ENCODE peak calls at places on chromosomes 4 and X, in five cellular contexts. One of them, this sample, is unnamed.
A peak's percentile ranks its signal among the peaks of the same experiment; 100 is the strongest.

GRCh38 chrX:136879001-136879667 is 1.4 kb downstream of the RBMX start:
- DNase-seq in body of pancreas: no peak
- DNase-seq in GM23338: no peak
- DNase-seq in lung: no peak
- DNase-seq in heart left ventricle: no peak
- DNase-seq in this sample: no peak

GRCh38 chrX:2691543-2692220 is 587 bp downstream of the CD99 start:
- DNase-seq in heart left ventricle: peak; percentile 84
- DNase-seq in GM23338: peak; percentile 39
- DNase-seq in body of pancreas: peak; percentile 48
- DNase-seq in lung: peak; percentile 56
- DNase-seq in this sample: peak; percentile 49

GRCh38 chr4:5959221-5959982 is 58.8 kb downstream of the C4orf50 start:
- DNase-seq in body of pancreas: no peak
- DNase-seq in GM23338: no peak
- DNase-seq in heart left ventricle: no peak
- DNase-seq in lung: no peak
- DNase-seq in this sample: no peak

GRCh38 chr4:184838249-184839074 is 12.7 kb upstream of the ACSL1 start:
- DNase-seq in body of pancreas: no peak
- DNase-seq in lung: no peak
- DNase-seq in heart left ventricle: no peak
- DNase-seq in GM23338: no peak
- DNase-seq in this sample: peak; percentile 90

GRCh38 chr4:152247271-152247975 is 288.5 kb downstream of the FBXW7 start:
- DNase-seq in lung: no peak
- DNase-seq in body of pancreas: no peak
- DNase-seq in GM23338: no peak
- DNase-seq in heart left ventricle: peak; percentile 33
- DNase-seq in this sample: no peak

GRCh38 chr4:53459548-53459947 is 82.1 kb downstream of the FIP1L1 start:
- DNase-seq in heart left ventricle: no peak
- DNase-seq in lung: peak; percentile 40
- DNase-seq in body of pancreas: no peak
- DNase-seq in GM23338: no peak
- DNase-seq in this sample: peak; percentile 59

GRCh38 chr4:27685947-27686346 is 825.3 kb downstream of the STIM2 start:
- DNase-seq in body of pancreas: no peak
- DNase-seq in heart left ventricle: no peak
- DNase-seq in GM23338: no peak
- DNase-seq in lung: no peak
- DNase-seq in this sample: no peak

GRCh38 chrX:114599305-114599704 is 15.4 kb downstream of the HTR2C start:
- DNase-seq in lung: no peak
- DNase-seq in body of pancreas: no peak
- DNase-seq in heart left ventricle: no peak
- DNase-seq in GM23338: no peak
- DNase-seq in this sample: no peak

GRCh38 chr4:39976141-39976944 is 1.4 kb downstream of the PDS5A start:
- DNase-seq in lung: peak; percentile 80
- DNase-seq in body of pancreas: peak; percentile 76
- DNase-seq in heart left ventricle: peak; percentile 78
- DNase-seq in GM23338: peak; percentile 95
- DNase-seq in this sample: peak; percentile 83

GRCh38 chr4:80918004-80918403 is 112.5 kb upstream of the BMP3 start:
- DNase-seq in GM23338: no peak
- DNase-seq in body of pancreas: no peak
- DNase-seq in heart left ventricle: no peak
- DNase-seq in lung: no peak
- DNase-seq in this sample: no peak

GRCh38 chr4:73653695-73654106 is 33.5 kb upstream of the RASSF6 start:
- DNase-seq in GM23338: peak; percentile 69
- DNase-seq in heart left ventricle: no peak
- DNase-seq in lung: no peak
- DNase-seq in body of pancreas: peak; percentile 81
- DNase-seq in this sample: no peak

GRCh38 chrX:23838953-23839352 is 56.0 kb downstream of the SAT1 start:
- DNase-seq in lung: no peak
- DNase-seq in heart left ventricle: no peak
- DNase-seq in body of pancreas: no peak
- DNase-seq in GM23338: no peak
- DNase-seq in this sample: no peak

GRCh38 chr4:183700407-183700806 is 41.3 kb downstream of the TRAPPC11 start:
- DNase-seq in GM23338: no peak
- DNase-seq in body of pancreas: no peak
- DNase-seq in heart left ventricle: no peak
- DNase-seq in lung: no peak
- DNase-seq in this sample: no peak

GRCh38 chr4:183702492-183702891 is 43.4 kb downstream of the TRAPPC11 start:
- DNase-seq in heart left ventricle: no peak
- DNase-seq in body of pancreas: no peak
- DNase-seq in lung: no peak
- DNase-seq in GM23338: no peak
- DNase-seq in this sample: no peak

GRCh38 chr4:183698909-183699308 is 39.8 kb downstream of the TRAPPC11 start:
- DNase-seq in GM23338: no peak
- DNase-seq in body of pancreas: no peak
- DNase-seq in heart left ventricle: no peak
- DNase-seq in lung: no peak
- DNase-seq in this sample: no peak
- H3K36me3 ChIP-seq in GM23338: peaks cover 58% of the 10 kb centered on the region
- H3K36me3 ChIP-seq in body of pancreas: peaks cover 5% of the 10 kb centered on the region
- H3K36me3 ChIP-seq in heart left ventricle: peaks cover 39% of the 10 kb centered on the region
- H3K36me3 ChIP-seq in lung: peaks cover 47% of the 10 kb centered on the region
- H3K36me3 ChIP-seq in this sample: peaks cover 3% of the 10 kb centered on the region

DNA sequence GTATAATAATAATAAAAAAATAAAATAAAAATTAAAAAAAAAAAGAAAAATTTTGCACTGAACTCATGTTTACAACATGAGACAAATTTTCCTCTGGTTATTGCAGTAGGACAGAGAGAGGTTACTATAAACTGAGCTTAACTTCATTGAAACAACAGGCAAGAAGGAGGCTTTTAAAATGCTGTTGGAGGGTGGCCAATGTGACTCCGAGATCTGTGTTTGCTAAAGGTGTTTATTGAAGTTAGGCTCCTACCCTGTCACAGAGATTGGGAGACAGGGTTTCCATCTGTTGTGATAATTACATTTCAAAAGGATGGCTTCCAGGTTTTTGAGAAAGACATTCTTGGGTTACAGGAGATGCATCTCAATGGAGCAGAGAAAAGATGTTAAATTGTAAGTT is 370.5 kb upstream of the HS3ST1 start:
- DNase-seq in body of pancreas: no peak
- DNase-seq in heart left ventricle: no peak
- DNase-seq in lung: no peak
- DNase-seq in GM23338: peak; percentile 17
- DNase-seq in this sample: no peak
- H3K36me3 ChIP-seq in body of pancreas: no peaks in the 10 kb centered on the region
- H3K36me3 ChIP-seq in heart left ventricle: no peaks in the 10 kb centered on the region
- H3K36me3 ChIP-seq in lung: no peaks in the 10 kb centered on the region
- H3K36me3 ChIP-seq in GM23338: no peaks in the 10 kb centered on the region
- H3K36me3 ChIP-seq in this sample: no peaks in the 10 kb centered on the region

GRCh38 chr4:145760961-145761929 is 81.3 kb downstream of the C4orf51 start:
- DNase-seq in body of pancreas: no peak
- DNase-seq in heart left ventricle: peak; percentile 67
- DNase-seq in GM23338: no peak
- DNase-seq in lung: no peak
- DNase-seq in this sample: no peak
- H3K36me3 ChIP-seq in body of pancreas: no peaks in the 10 kb centered on the region
- H3K36me3 ChIP-seq in heart left ventricle: no peaks in the 10 kb centered on the region
- H3K36me3 ChIP-seq in GM23338: peaks cover 38% of the 10 kb centered on the region
- H3K36me3 ChIP-seq in lung: peaks cover 12% of the 10 kb centered on the region
- H3K36me3 ChIP-seq in this sample: no peaks in the 10 kb centered on the region

DNA sequence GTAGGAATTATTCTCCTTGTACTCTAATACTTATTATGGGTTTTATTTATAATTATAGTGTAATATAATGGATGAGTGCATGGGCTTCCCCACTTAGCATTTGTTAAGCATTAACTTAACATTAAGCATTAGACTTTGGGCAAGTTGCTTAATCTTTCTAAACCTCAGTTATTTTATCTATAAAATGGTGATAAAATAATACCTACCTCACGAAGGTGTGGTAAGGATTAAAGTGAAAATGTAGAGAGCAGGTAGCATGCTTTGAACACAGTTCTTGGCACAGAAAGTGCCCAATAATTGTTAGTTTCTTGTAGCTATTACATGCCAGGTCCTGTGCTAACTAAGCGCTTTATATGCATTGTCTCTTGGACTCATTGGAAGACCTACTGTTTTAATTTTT is 2.6 kb downstream of the MSMO1 start:
- DNase-seq in heart left ventricle: no peak
- DNase-seq in body of pancreas: no peak
- DNase-seq in lung: no peak
- DNase-seq in GM23338: no peak
- DNase-seq in this sample: no peak
- H3K36me3 ChIP-seq in heart left ventricle: no peaks in the 10 kb centered on the region
- H3K36me3 ChIP-seq in body of pancreas: no peaks in the 10 kb centered on the region
- H3K36me3 ChIP-seq in lung: peaks cover 1% of the 10 kb centered on the region
- H3K36me3 ChIP-seq in GM23338: peaks cover 43% of the 10 kb centered on the region
- H3K36me3 ChIP-seq in this sample: no peaks in the 10 kb centered on the region

GRCh38 chrX:153692003-153692402 is 4.3 kb downstream of the SLC6A8 start:
- DNase-seq in body of pancreas: no peak
- DNase-seq in heart left ventricle: no peak
- DNase-seq in lung: no peak
- DNase-seq in GM23338: no peak
- DNase-seq in this sample: no peak
- H3K36me3 ChIP-seq in body of pancreas: no peaks in the 10 kb centered on the region
- H3K36me3 ChIP-seq in heart left ventricle: no peaks in the 10 kb centered on the region
- H3K36me3 ChIP-seq in lung: no peaks in the 10 kb centered on the region
- H3K36me3 ChIP-seq in GM23338: no peaks in the 10 kb centered on the region
- H3K36me3 ChIP-seq in this sample: no peaks in the 10 kb centered on the region

GRCh38 chr4:122341906-122342305 is 36.9 kb upstream of the ADAD1 start:
- DNase-seq in GM23338: peak; percentile 13
- DNase-seq in body of pancreas: no peak
- DNase-seq in lung: no peak
- DNase-seq in heart left ventricle: no peak
- DNase-seq in this sample: no peak

GRCh38 chr4:122346503-122346902 is 32.3 kb upstream of the ADAD1 start:
- DNase-seq in body of pancreas: no peak
- DNase-seq in heart left ventricle: no peak
- DNase-seq in lung: no peak
- DNase-seq in GM23338: no peak
- DNase-seq in this sample: no peak

DNA sequence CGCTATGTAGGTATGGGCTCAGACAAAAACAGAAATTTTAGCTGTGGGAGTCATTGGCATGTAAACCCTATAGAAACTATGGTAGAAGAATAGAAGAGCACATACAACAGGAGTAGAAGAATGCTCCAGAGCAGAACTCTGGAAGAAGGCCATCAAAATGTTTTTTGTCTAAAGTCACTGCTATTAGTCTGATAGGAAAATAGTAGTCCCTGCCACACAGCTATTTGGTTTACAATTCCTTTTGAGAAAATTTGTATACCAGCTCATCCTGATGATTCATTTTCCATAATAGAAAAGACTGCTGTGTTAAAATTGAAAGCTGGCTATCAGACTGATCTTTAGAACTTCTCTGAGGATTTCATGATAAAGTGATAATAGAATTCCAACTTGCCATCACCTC is 32.8 kb upstream of the ADAD1 start:
- DNase-seq in body of pancreas: no peak
- DNase-seq in GM23338: no peak
- DNase-seq in lung: no peak
- DNase-seq in heart left ventricle: no peak
- DNase-seq in this sample: no peak
- H3K36me3 ChIP-seq in body of pancreas: no peaks in the 10 kb centered on the region
- H3K36me3 ChIP-seq in GM23338: peaks cover 4% of the 10 kb centered on the region
- H3K36me3 ChIP-seq in lung: peaks cover 30% of the 10 kb centered on the region
- H3K36me3 ChIP-seq in heart left ventricle: peaks cover 36% of the 10 kb centered on the region
- H3K36me3 ChIP-seq in this sample: no peaks in the 10 kb centered on the region